ENCODE peak calls at places on chromosomes 11 and 22, in six cellular contexts. Z is neuronal stem cell, B is IMR-90, E is mesenchymal stem cell, C is H9, I is trophoblast cell. V is an unnamed sample.

GRCh38 chr11:123428221-123428631 is 1.8 kb upstream of the GRAMD1B start:
- DNase-seq in I (no peak), E (no peak), C (no peak), B (no peak), Z (no peak), V (no peak)

GRCh38 chr11:66418168-66418985 is 2.5 kb upstream of the NPAS4 start:
- DNase-seq in Z (peak), C (peak), I (peak), E (peak), B (peak), V (peak)

GRCh38 chr22:30649430-30650007 is 13.9 kb downstream of the SLC35E4 start:
- DNase-seq in Z (no peak), E (peak), B (peak), C (peak), I (peak), V (no peak)

GRCh38 chr11:80280737-80281136 is 839.9 kb upstream of the TENM4 start:
- DNase-seq in Z (no peak), C (no peak), E (no peak), B (no peak), I (no peak), V (no peak)

GRCh38 chr11:27209562-27210005 is 153.4 kb downstream of the CCDC34 start:
- DNase-seq in Z (no peak), I (peak), B (peak), E (peak), C (no peak), V (no peak)

GRCh38 chr11:119380816-119381185 is 689 bp downstream of the USP2 start:
- DNase-seq in B (no peak), C (no peak), E (no peak), Z (no peak), I (no peak), V (no peak)

GRCh38 chr22:25656724-25657123 is 85.3 kb upstream of the MYO18B start:
- DNase-seq in C (no peak), Z (no peak), I (no peak), B (no peak), E (no peak), V (no peak)

GRCh38 chr11:35260342-35260985 is 121.5 kb downstream of the CD44 start:
- DNase-seq in E (peak), I (no peak), C (no peak), Z (no peak), B (peak), V (no peak)

GRCh38 chr22:36302439-36303114 is 49.6 kb downstream of the APOL1 start:
- DNase-seq in E (peak), I (peak), Z (no peak), C (no peak), B (peak), V (no peak)
- H3K14ac ChIP-seq in E (no peak), I (no peak), Z (no peak), C (no peak), B (peak), V (no peak)

DNA sequence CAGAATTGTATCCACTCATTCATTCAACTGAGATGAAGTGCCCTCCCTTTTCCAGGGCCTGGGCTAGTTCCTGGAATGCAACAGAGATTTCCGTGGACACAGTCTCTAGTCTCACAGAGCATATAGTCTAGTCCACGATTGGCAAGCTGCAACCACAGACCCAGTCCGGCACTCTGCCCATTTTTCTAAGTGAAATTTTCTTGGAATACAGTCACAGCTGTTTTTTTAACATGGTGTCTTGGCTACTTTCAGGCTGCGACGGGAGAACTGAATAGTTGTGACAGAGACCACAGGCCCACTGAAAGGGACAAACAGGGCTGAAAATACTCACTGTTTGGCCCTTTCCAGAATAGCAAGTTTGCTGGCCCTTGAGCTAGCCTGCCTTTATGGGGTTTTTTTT is 29.2 kb downstream of the ALG12 start:
- DNase-seq in C (no peak), Z (no peak), B (no peak), I (no peak), E (no peak), V (no peak)
- H3K14ac ChIP-seq in C (no peak), Z (no peak), B (no peak), I (no peak), E (no peak), V (no peak)

DNA sequence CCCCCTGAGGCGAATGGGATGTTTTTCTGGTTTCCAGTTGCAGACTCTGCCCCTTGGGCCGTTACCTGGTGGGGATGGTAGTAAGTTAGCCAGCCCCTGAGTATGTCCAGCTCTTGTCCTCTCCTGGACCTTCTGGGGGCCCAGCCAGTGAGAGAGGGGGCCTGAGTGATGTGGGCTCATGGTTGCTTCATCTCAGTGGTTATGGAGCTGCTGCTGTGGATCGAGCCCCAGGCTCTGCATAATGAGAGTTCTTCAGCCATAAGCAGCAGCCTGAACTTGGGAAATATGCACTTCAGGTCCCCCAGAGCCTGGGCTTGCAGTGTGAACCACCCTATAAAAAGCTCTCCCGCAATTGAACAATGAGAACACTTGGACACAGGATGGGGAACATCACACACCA is 5.9 kb downstream of the TMPRSS13 start:
- DNase-seq in E (no peak), B (no peak), Z (no peak), I (no peak), C (no peak), V (no peak)
- H3K14ac ChIP-seq in E (no peak), B (no peak), Z (no peak), I (no peak), C (no peak), V (no peak)

GRCh38 chr22:44357296-44357961 is 44.7 kb upstream of the SHISAL1 start:
- DNase-seq in E (no peak), I (no peak), B (no peak), C (no peak), Z (no peak), V (no peak)

GRCh38 chr22:44360306-44360685 is 47.5 kb upstream of the SHISAL1 start:
- DNase-seq in Z (no peak), E (no peak), I (no peak), C (no peak), B (no peak), V (no peak)

GRCh38 chr22:44359496-44360110 is 46.9 kb upstream of the SHISAL1 start:
- DNase-seq in I (no peak), C (no peak), B (no peak), E (no peak), Z (no peak), V (no peak)

GRCh38 chr22:44358723-44359440 is 46.1 kb upstream of the SHISAL1 start:
- DNase-seq in B (no peak), Z (no peak), E (no peak), C (no peak), I (no peak), V (no peak)

DNA sequence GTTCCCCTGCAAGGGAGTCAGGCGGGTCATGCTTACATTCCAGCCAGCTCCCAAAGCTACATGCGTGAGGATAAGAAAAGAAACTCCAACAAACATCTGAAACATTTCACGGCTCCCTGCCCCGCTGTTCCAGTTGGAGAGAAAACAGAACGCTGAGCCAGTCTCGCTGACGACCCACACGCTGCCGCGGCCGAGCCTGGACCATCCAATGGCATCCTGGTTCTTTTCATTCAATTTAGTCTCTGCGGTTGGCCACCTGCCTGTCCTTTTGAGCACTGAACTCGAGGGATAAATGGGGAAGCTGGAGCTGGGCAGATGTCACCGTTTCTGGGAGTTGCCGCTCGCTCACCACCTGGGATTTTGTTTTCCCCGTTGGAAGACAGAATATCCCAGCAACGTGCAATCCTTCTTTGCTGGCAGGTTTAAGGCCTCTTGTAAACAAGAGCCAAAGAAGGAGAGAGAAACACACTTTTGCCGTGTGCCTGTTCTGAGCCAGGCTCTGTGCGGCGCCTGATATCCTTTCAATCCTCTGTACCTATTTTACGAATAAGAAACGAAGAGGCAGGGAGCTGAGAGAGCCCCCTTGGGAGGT is 45.3 kb upstream of the SHISAL1 start:
- DNase-seq in I (no peak), C (no peak), B (peak), Z (no peak), E (peak), V (no peak)
- H3K14ac ChIP-seq in I (no peak), C (no peak), B (peak), Z (no peak), E (no peak), V (no peak)

DNA sequence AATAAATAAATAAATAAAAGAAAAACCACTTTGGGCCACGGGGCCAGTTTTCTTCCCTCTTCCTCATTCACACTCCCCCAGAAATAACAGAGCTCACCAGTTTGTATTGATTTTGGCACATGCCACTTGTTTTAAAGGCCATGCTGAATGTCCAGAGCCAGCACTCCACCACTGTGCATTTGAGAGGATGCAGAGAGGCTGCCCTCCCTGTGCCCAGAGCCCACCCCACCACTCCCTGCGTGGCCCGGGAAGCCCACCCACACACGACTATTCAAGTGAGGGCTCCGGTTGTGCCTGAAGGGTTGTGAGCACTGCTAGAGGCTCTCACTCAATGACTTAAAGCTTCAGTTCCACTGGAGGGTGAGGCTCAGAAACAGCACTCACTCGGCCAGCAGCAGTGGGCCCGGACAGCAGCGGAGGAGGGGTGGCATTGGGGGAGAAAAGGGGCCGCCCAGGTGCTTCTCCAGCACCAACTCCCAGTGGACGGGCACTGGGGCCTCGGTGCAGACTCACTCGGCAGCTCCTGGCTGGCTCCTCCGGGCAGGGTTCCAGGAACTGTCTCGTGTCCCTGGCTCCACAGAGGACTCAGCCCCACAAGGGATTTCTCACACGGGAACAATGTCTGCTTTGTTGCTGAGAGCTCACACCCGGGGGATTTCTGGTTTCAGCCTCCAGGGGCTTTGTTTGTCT is 112.7 kb downstream of the SHANK2 start:
- DNase-seq in B (peak), I (no peak), E (no peak), Z (no peak), C (no peak), V (no peak)
- H3K14ac ChIP-seq in B (no peak), I (no peak), E (no peak), Z (no peak), C (no peak), V (no peak)

GRCh38 chr11:109133159-109133558 is 288.8 kb upstream of the C11orf87 start:
- DNase-seq in E (no peak), Z (no peak), C (no peak), I (no peak), B (no peak), V (no peak)

GRCh38 chr11:109132539-109132938 is 289.5 kb upstream of the C11orf87 start:
- DNase-seq in E (no peak), C (peak), Z (no peak), B (no peak), I (peak), V (no peak)

GRCh38 chr11:109135627-109136026 is 286.4 kb upstream of the C11orf87 start:
- DNase-seq in I (no peak), Z (no peak), E (no peak), C (no peak), B (no peak), V (no peak)

GRCh38 chr11:109130910-109131309 is 291.1 kb upstream of the C11orf87 start:
- DNase-seq in E (no peak), I (no peak), C (no peak), Z (no peak), B (no peak), V (no peak)
- H3K14ac ChIP-seq in E (no peak), I (no peak), C (no peak), Z (no peak), B (no peak), V (no peak)

GRCh38 chr22:17536269-17536668 is 27.0 kb upstream of the SLC25A18 start:
- DNase-seq in E (no peak), Z (no peak), I (no peak), B (no peak), C (no peak), V (no peak)
- H3K14ac ChIP-seq in E (no peak), Z (no peak), I (no peak), B (no peak), C (no peak), V (no peak)

DNA sequence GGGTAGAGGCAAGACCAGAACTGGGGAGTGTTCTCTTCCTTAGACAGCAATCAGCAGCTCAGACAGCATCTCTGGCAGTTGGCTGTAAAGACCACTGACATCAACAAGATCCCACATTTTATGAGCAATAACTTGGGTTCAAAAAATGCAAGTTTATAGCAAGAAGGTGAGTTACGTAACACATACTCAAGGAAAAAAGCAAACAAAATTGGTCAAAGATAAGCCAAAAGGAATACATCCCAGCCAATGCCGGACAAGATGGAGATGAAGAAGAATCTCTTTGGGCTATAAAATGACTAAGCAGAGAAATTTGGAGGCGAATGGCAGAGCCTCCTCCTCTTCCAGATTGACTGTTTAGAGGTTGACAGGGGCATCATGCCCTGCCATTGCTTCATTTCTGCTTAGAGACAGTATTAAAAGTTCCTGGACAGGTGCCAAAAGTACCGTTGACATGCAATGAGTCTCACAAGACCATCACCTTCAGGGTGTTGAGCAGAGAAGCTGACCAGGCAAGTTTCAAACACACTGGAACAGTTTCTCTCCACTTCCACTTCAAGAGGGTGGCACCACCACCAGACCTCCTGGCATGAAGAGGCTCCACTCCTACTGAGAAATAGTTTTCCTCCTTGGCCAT is 55.9 kb downstream of the ENDOD1 start:
- DNase-seq in C (no peak), E (no peak), I (no peak), Z (no peak), B (no peak), V (no peak)
- H3K14ac ChIP-seq in C (no peak), E (no peak), I (peak), Z (no peak), B (no peak), V (no peak)

GRCh38 chr11:15770798-15771414 is 585.4 kb downstream of the SOX6 start:
- DNase-seq in I (peak), Z (peak), C (peak), E (peak), B (peak), V (peak)
- H3K14ac ChIP-seq in I (no peak), Z (no peak), C (no peak), E (no peak), B (no peak), V (no peak)

GRCh38 chr11:110207089-110207488 is 89.3 kb downstream of the RDX start:
- DNase-seq in E (no peak), I (no peak), C (no peak), B (no peak), Z (no peak), V (no peak)
- H3K14ac ChIP-seq in E (no peak), I (no peak), C (no peak), B (no peak), Z (no peak), V (no peak)